ENCODE peak calls at places on chromosomes 2 and 18, in six cellular contexts. One of them, this sample, is unnamed.

GRCh38 chr18:48859311-48860275 is 91.2 kb downstream of the SMAD7 start:
- DNase-seq in cardiac septum: no peak
- DNase-seq in stimulated activated CD8-positive, alpha-beta memory T cell treated with anti-CD3 and anti-CD28 coated beads, Interleukin-7, amount 100 ng/mL, for 4 hours: no peak
- DNase-seq in left lobe of liver: no peak
- DNase-seq in T-helper 2 cell: no peak
- DNase-seq in posterior cingulate gyrus: peak
- DNase-seq in this sample: no peak

GRCh38 chr2:72992734-72993102 is 75.4 kb downstream of the EMX1 start:
- DNase-seq in cardiac septum: peak
- DNase-seq in stimulated activated CD8-positive, alpha-beta memory T cell treated with anti-CD3 and anti-CD28 coated beads, Interleukin-7, amount 100 ng/mL, for 4 hours: no peak
- DNase-seq in left lobe of liver: peak
- DNase-seq in T-helper 2 cell: no peak
- DNase-seq in posterior cingulate gyrus: no peak
- DNase-seq in this sample: no peak

GRCh38 chr2:222353998-222354397 is 55.2 kb upstream of the PAX3 start:
- DNase-seq in cardiac septum: no peak
- DNase-seq in stimulated activated CD8-positive, alpha-beta memory T cell treated with anti-CD3 and anti-CD28 coated beads, Interleukin-7, amount 100 ng/mL, for 4 hours: no peak
- DNase-seq in left lobe of liver: no peak
- DNase-seq in T-helper 2 cell: no peak
- DNase-seq in posterior cingulate gyrus: no peak
- DNase-seq in this sample: no peak

GRCh38 chr2:161165811-161166210 is 5.6 kb downstream of the TANK start:
- DNase-seq in cardiac septum: no peak
- DNase-seq in stimulated activated CD8-positive, alpha-beta memory T cell treated with anti-CD3 and anti-CD28 coated beads, Interleukin-7, amount 100 ng/mL, for 4 hours: no peak
- DNase-seq in left lobe of liver: no peak
- DNase-seq in T-helper 2 cell: no peak
- DNase-seq in posterior cingulate gyrus: no peak
- DNase-seq in this sample: no peak

GRCh38 chr18:8607776-8608682 is 1.2 kb upstream of the RAB12 start:
- DNase-seq in cardiac septum: no peak
- DNase-seq in stimulated activated CD8-positive, alpha-beta memory T cell treated with anti-CD3 and anti-CD28 coated beads, Interleukin-7, amount 100 ng/mL, for 4 hours: no peak
- DNase-seq in left lobe of liver: no peak
- DNase-seq in T-helper 2 cell: no peak
- DNase-seq in posterior cingulate gyrus: no peak
- DNase-seq in this sample: no peak

GRCh38 chr2:127106457-127106997 is 427 bp downstream of the BIN1 start:
- DNase-seq in cardiac septum: peak
- DNase-seq in stimulated activated CD8-positive, alpha-beta memory T cell treated with anti-CD3 and anti-CD28 coated beads, Interleukin-7, amount 100 ng/mL, for 4 hours: no peak
- DNase-seq in left lobe of liver: no peak
- DNase-seq in T-helper 2 cell: no peak
- DNase-seq in posterior cingulate gyrus: no peak
- DNase-seq in this sample: no peak

GRCh38 chr2:112690853-112691390 is 29.9 kb upstream of the NT5DC4 start:
- DNase-seq in cardiac septum: peak
- DNase-seq in stimulated activated CD8-positive, alpha-beta memory T cell treated with anti-CD3 and anti-CD28 coated beads, Interleukin-7, amount 100 ng/mL, for 4 hours: peak
- DNase-seq in left lobe of liver: peak
- DNase-seq in T-helper 2 cell: peak
- DNase-seq in posterior cingulate gyrus: peak
- DNase-seq in this sample: peak

GRCh38 chr2:113869253-113869652 is 20.6 kb upstream of the ACTR3 start:
- DNase-seq in cardiac septum: no peak
- DNase-seq in stimulated activated CD8-positive, alpha-beta memory T cell treated with anti-CD3 and anti-CD28 coated beads, Interleukin-7, amount 100 ng/mL, for 4 hours: no peak
- DNase-seq in left lobe of liver: no peak
- DNase-seq in T-helper 2 cell: no peak
- DNase-seq in posterior cingulate gyrus: no peak
- DNase-seq in this sample: no peak

GRCh38 chr2:41791523-41791922 is 256.3 kb upstream of the PKDCC start:
- DNase-seq in cardiac septum: no peak
- DNase-seq in stimulated activated CD8-positive, alpha-beta memory T cell treated with anti-CD3 and anti-CD28 coated beads, Interleukin-7, amount 100 ng/mL, for 4 hours: no peak
- DNase-seq in left lobe of liver: no peak
- DNase-seq in T-helper 2 cell: peak
- DNase-seq in posterior cingulate gyrus: no peak
- DNase-seq in this sample: no peak

GRCh38 chr2:165634855-165635254 is 159.2 kb downstream of the GALNT3 start:
- DNase-seq in cardiac septum: no peak
- DNase-seq in stimulated activated CD8-positive, alpha-beta memory T cell treated with anti-CD3 and anti-CD28 coated beads, Interleukin-7, amount 100 ng/mL, for 4 hours: no peak
- DNase-seq in left lobe of liver: no peak
- DNase-seq in T-helper 2 cell: no peak
- DNase-seq in posterior cingulate gyrus: peak
- DNase-seq in this sample: no peak

GRCh38 chr2:42047488-42048317 is at the start of gene PKDCC:
- DNase-seq in cardiac septum: peak
- DNase-seq in stimulated activated CD8-positive, alpha-beta memory T cell treated with anti-CD3 and anti-CD28 coated beads, Interleukin-7, amount 100 ng/mL, for 4 hours: peak
- DNase-seq in left lobe of liver: peak
- DNase-seq in T-helper 2 cell: peak
- DNase-seq in posterior cingulate gyrus: no peak
- DNase-seq in this sample: no peak

GRCh38 chr2:223121317-223121716 is 69.3 kb downstream of the KCNE4 start:
- DNase-seq in cardiac septum: no peak
- DNase-seq in stimulated activated CD8-positive, alpha-beta memory T cell treated with anti-CD3 and anti-CD28 coated beads, Interleukin-7, amount 100 ng/mL, for 4 hours: no peak
- DNase-seq in left lobe of liver: no peak
- DNase-seq in T-helper 2 cell: no peak
- DNase-seq in posterior cingulate gyrus: no peak
- DNase-seq in this sample: no peak

GRCh38 chr2:45793564-45793963 is 142.1 kb downstream of the PRKCE start:
- DNase-seq in cardiac septum: no peak
- DNase-seq in stimulated activated CD8-positive, alpha-beta memory T cell treated with anti-CD3 and anti-CD28 coated beads, Interleukin-7, amount 100 ng/mL, for 4 hours: no peak
- DNase-seq in left lobe of liver: no peak
- DNase-seq in T-helper 2 cell: no peak
- DNase-seq in posterior cingulate gyrus: no peak
- DNase-seq in this sample: no peak

GRCh38 chr2:88334418-88334817 is 118.1 kb downstream of the FOXI3 start:
- DNase-seq in cardiac septum: no peak
- DNase-seq in stimulated activated CD8-positive, alpha-beta memory T cell treated with anti-CD3 and anti-CD28 coated beads, Interleukin-7, amount 100 ng/mL, for 4 hours: no peak
- DNase-seq in left lobe of liver: no peak
- DNase-seq in T-helper 2 cell: no peak
- DNase-seq in posterior cingulate gyrus: no peak
- DNase-seq in this sample: no peak

GRCh38 chr2:168152902-168153301 is 94.5 kb downstream of the STK39 start:
- DNase-seq in cardiac septum: no peak
- DNase-seq in stimulated activated CD8-positive, alpha-beta memory T cell treated with anti-CD3 and anti-CD28 coated beads, Interleukin-7, amount 100 ng/mL, for 4 hours: no peak
- DNase-seq in left lobe of liver: no peak
- DNase-seq in T-helper 2 cell: no peak
- DNase-seq in posterior cingulate gyrus: no peak
- DNase-seq in this sample: no peak

GRCh38 chr2:210363261-210363660 is 48.3 kb upstream of the MYL1 start:
- DNase-seq in cardiac septum: no peak
- DNase-seq in stimulated activated CD8-positive, alpha-beta memory T cell treated with anti-CD3 and anti-CD28 coated beads, Interleukin-7, amount 100 ng/mL, for 4 hours: no peak
- DNase-seq in left lobe of liver: no peak
- DNase-seq in T-helper 2 cell: no peak
- DNase-seq in posterior cingulate gyrus: no peak
- DNase-seq in this sample: no peak

GRCh38 chr2:100106460-100106859 is 35.9 kb downstream of the AFF3 start:
- DNase-seq in cardiac septum: no peak
- DNase-seq in stimulated activated CD8-positive, alpha-beta memory T cell treated with anti-CD3 and anti-CD28 coated beads, Interleukin-7, amount 100 ng/mL, for 4 hours: no peak
- DNase-seq in left lobe of liver: no peak
- DNase-seq in T-helper 2 cell: no peak
- DNase-seq in posterior cingulate gyrus: no peak
- DNase-seq in this sample: no peak

GRCh38 chr2:179340678-179341077 is 76.0 kb upstream of the SESTD1 start:
- DNase-seq in cardiac septum: no peak
- DNase-seq in stimulated activated CD8-positive, alpha-beta memory T cell treated with anti-CD3 and anti-CD28 coated beads, Interleukin-7, amount 100 ng/mL, for 4 hours: no peak
- DNase-seq in left lobe of liver: no peak
- DNase-seq in T-helper 2 cell: peak
- DNase-seq in posterior cingulate gyrus: no peak
- DNase-seq in this sample: no peak

GRCh38 chr2:9837451-9837850 is 5.8 kb upstream of the TAF1B start:
- DNase-seq in cardiac septum: no peak
- DNase-seq in stimulated activated CD8-positive, alpha-beta memory T cell treated with anti-CD3 and anti-CD28 coated beads, Interleukin-7, amount 100 ng/mL, for 4 hours: no peak
- DNase-seq in left lobe of liver: no peak
- DNase-seq in T-helper 2 cell: no peak
- DNase-seq in posterior cingulate gyrus: no peak
- DNase-seq in this sample: no peak

GRCh38 chr2:217222511-217222910 is 362.6 kb upstream of the TNP1 start:
- DNase-seq in cardiac septum: no peak
- DNase-seq in stimulated activated CD8-positive, alpha-beta memory T cell treated with anti-CD3 and anti-CD28 coated beads, Interleukin-7, amount 100 ng/mL, for 4 hours: no peak
- DNase-seq in left lobe of liver: no peak
- DNase-seq in T-helper 2 cell: peak
- DNase-seq in posterior cingulate gyrus: no peak
- DNase-seq in this sample: no peak

GRCh38 chr18:9575558-9575957 is 38.8 kb downstream of the PPP4R1 start:
- DNase-seq in cardiac septum: no peak
- DNase-seq in stimulated activated CD8-positive, alpha-beta memory T cell treated with anti-CD3 and anti-CD28 coated beads, Interleukin-7, amount 100 ng/mL, for 4 hours: no peak
- DNase-seq in left lobe of liver: peak
- DNase-seq in T-helper 2 cell: peak
- DNase-seq in posterior cingulate gyrus: no peak
- DNase-seq in this sample: peak

GRCh38 chr2:226887940-226888339 is 52.1 kb downstream of the RHBDD1 start:
- DNase-seq in cardiac septum: no peak
- DNase-seq in stimulated activated CD8-positive, alpha-beta memory T cell treated with anti-CD3 and anti-CD28 coated beads, Interleukin-7, amount 100 ng/mL, for 4 hours: no peak
- DNase-seq in left lobe of liver: no peak
- DNase-seq in T-helper 2 cell: no peak
- DNase-seq in posterior cingulate gyrus: no peak
- DNase-seq in this sample: no peak

GRCh38 chr2:74499269-74499939 is at the start of gene LBX2:
- DNase-seq in cardiac septum: no peak
- DNase-seq in stimulated activated CD8-positive, alpha-beta memory T cell treated with anti-CD3 and anti-CD28 coated beads, Interleukin-7, amount 100 ng/mL, for 4 hours: no peak
- DNase-seq in left lobe of liver: peak
- DNase-seq in T-helper 2 cell: peak
- DNase-seq in posterior cingulate gyrus: no peak
- DNase-seq in this sample: no peak

GRCh38 chr2:158734442-158734841 is 60.7 kb upstream of the DAPL1 start:
- DNase-seq in cardiac septum: no peak
- DNase-seq in stimulated activated CD8-positive, alpha-beta memory T cell treated with anti-CD3 and anti-CD28 coated beads, Interleukin-7, amount 100 ng/mL, for 4 hours: no peak
- DNase-seq in left lobe of liver: no peak
- DNase-seq in T-helper 2 cell: no peak
- DNase-seq in posterior cingulate gyrus: no peak
- DNase-seq in this sample: no peak

GRCh38 chr2:240514631-240515030 is 43.2 kb downstream of the ANKMY1 start:
- DNase-seq in cardiac septum: no peak
- DNase-seq in stimulated activated CD8-positive, alpha-beta memory T cell treated with anti-CD3 and anti-CD28 coated beads, Interleukin-7, amount 100 ng/mL, for 4 hours: no peak
- DNase-seq in left lobe of liver: peak
- DNase-seq in T-helper 2 cell: no peak
- DNase-seq in posterior cingulate gyrus: no peak
- DNase-seq in this sample: peak

GRCh38 chr18:76494181-76494540 is 881 bp downstream of the ZNF516 start:
- DNase-seq in cardiac septum: no peak
- DNase-seq in stimulated activated CD8-positive, alpha-beta memory T cell treated with anti-CD3 and anti-CD28 coated beads, Interleukin-7, amount 100 ng/mL, for 4 hours: peak
- DNase-seq in left lobe of liver: no peak
- DNase-seq in T-helper 2 cell: peak
- DNase-seq in posterior cingulate gyrus: no peak
- DNase-seq in this sample: no peak

GRCh38 chr2:9483107-9483506 is 8.8 kb downstream of the IAH1 start:
- DNase-seq in cardiac septum: no peak
- DNase-seq in stimulated activated CD8-positive, alpha-beta memory T cell treated with anti-CD3 and anti-CD28 coated beads, Interleukin-7, amount 100 ng/mL, for 4 hours: no peak
- DNase-seq in left lobe of liver: no peak
- DNase-seq in T-helper 2 cell: no peak
- DNase-seq in posterior cingulate gyrus: no peak
- DNase-seq in this sample: no peak

GRCh38 chr18:26335139-26335933 is 109.1 kb downstream of the TAF4B start:
- DNase-seq in cardiac septum: no peak
- DNase-seq in stimulated activated CD8-positive, alpha-beta memory T cell treated with anti-CD3 and anti-CD28 coated beads, Interleukin-7, amount 100 ng/mL, for 4 hours: no peak
- DNase-seq in left lobe of liver: no peak
- DNase-seq in T-helper 2 cell: no peak
- DNase-seq in posterior cingulate gyrus: no peak
- DNase-seq in this sample: no peak

GRCh38 chr2:42777883-42778805 is 14.2 kb upstream of the OXER1 start:
- DNase-seq in cardiac septum: peak
- DNase-seq in stimulated activated CD8-positive, alpha-beta memory T cell treated with anti-CD3 and anti-CD28 coated beads, Interleukin-7, amount 100 ng/mL, for 4 hours: no peak
- DNase-seq in left lobe of liver: no peak
- DNase-seq in T-helper 2 cell: no peak
- DNase-seq in posterior cingulate gyrus: no peak
- DNase-seq in this sample: peak

GRCh38 chr18:46412831-46413371 is 244.1 kb downstream of the LOXHD1 start:
- DNase-seq in cardiac septum: no peak
- DNase-seq in stimulated activated CD8-positive, alpha-beta memory T cell treated with anti-CD3 and anti-CD28 coated beads, Interleukin-7, amount 100 ng/mL, for 4 hours: no peak
- DNase-seq in left lobe of liver: peak
- DNase-seq in T-helper 2 cell: no peak
- DNase-seq in posterior cingulate gyrus: no peak
- DNase-seq in this sample: no peak

GRCh38 chr2:173708757-173709156 is 256.4 kb downstream of the SP3 start:
- DNase-seq in cardiac septum: no peak
- DNase-seq in stimulated activated CD8-positive, alpha-beta memory T cell treated with anti-CD3 and anti-CD28 coated beads, Interleukin-7, amount 100 ng/mL, for 4 hours: no peak
- DNase-seq in left lobe of liver: no peak
- DNase-seq in T-helper 2 cell: no peak
- DNase-seq in posterior cingulate gyrus: no peak
- DNase-seq in this sample: no peak

GRCh38 chr18:3982541-3982940 is 472.6 kb downstream of the DLGAP1 start:
- DNase-seq in cardiac septum: no peak
- DNase-seq in stimulated activated CD8-positive, alpha-beta memory T cell treated with anti-CD3 and anti-CD28 coated beads, Interleukin-7, amount 100 ng/mL, for 4 hours: no peak
- DNase-seq in left lobe of liver: no peak
- DNase-seq in T-helper 2 cell: no peak
- DNase-seq in posterior cingulate gyrus: no peak
- DNase-seq in this sample: no peak

GRCh38 chr18:47595816-47596501 is 334.5 kb downstream of the SMAD2 start:
- DNase-seq in cardiac septum: no peak
- DNase-seq in stimulated activated CD8-positive, alpha-beta memory T cell treated with anti-CD3 and anti-CD28 coated beads, Interleukin-7, amount 100 ng/mL, for 4 hours: no peak
- DNase-seq in left lobe of liver: no peak
- DNase-seq in T-helper 2 cell: no peak
- DNase-seq in posterior cingulate gyrus: no peak
- DNase-seq in this sample: no peak

GRCh38 chr2:146944601-146945000 is 900.2 kb upstream of the ACVR2A start:
- DNase-seq in cardiac septum: no peak
- DNase-seq in stimulated activated CD8-positive, alpha-beta memory T cell treated with anti-CD3 and anti-CD28 coated beads, Interleukin-7, amount 100 ng/mL, for 4 hours: no peak
- DNase-seq in left lobe of liver: no peak
- DNase-seq in T-helper 2 cell: no peak
- DNase-seq in posterior cingulate gyrus: no peak
- DNase-seq in this sample: no peak

GRCh38 chr2:49241506-49241905 is 87.2 kb upstream of the FSHR start:
- DNase-seq in cardiac septum: no peak
- DNase-seq in stimulated activated CD8-positive, alpha-beta memory T cell treated with anti-CD3 and anti-CD28 coated beads, Interleukin-7, amount 100 ng/mL, for 4 hours: no peak
- DNase-seq in left lobe of liver: no peak
- DNase-seq in T-helper 2 cell: no peak
- DNase-seq in posterior cingulate gyrus: no peak
- DNase-seq in this sample: no peak